ENCODE peak calls at places on chromosomes 12 and 14, in nine cellular contexts. L, P, X, A, D, W, F, C and S are unnamed samples.

GRCh38 chr12:53115891-53116675 is 12.8 kb downstream of the SOAT2 start:
- DNase-seq in L (no peak), P (peak; percentile 53), X (no peak), A (peak; percentile 48), D (peak; percentile 3), W (no peak), F (no peak), C (no peak), S (peak; percentile 80)

GRCh38 chr14:77000340-77001235 is 27.9 kb downstream of the IRF2BPL start:
- DNase-seq in L (peak; percentile 26), P (no peak), X (peak; percentile 79), A (peak; percentile 45), D (no peak), W (peak; percentile 54), F (no peak), C (no peak), S (no peak)

GRCh38 chr12:124759841-124760508 is 103.7 kb downstream of the SCARB1 start:
- DNase-seq in L (no peak), P (no peak), X (no peak), A (peak; percentile 60), D (no peak), W (no peak), F (no peak), C (no peak), S (no peak)

GRCh38 chr12:65715976-65716375 is 108.3 kb upstream of the HMGA2 start:
- DNase-seq in L (no peak), P (no peak), X (no peak), A (no peak), D (no peak), W (no peak), F (no peak), C (no peak), S (no peak)

GRCh38 chr12:105985383-105985782 is 153.4 kb downstream of the NUAK1 start:
- DNase-seq in L (no peak), P (no peak), X (no peak), A (no peak), D (no peak), W (no peak), F (no peak), C (no peak), S (no peak)

GRCh38 chr14:20327005-20327869 is 5.8 kb downstream of the CCNB1IP1 start:
- DNase-seq in L (peak; percentile 19), P (no peak), X (peak; percentile 72), A (no peak), D (no peak), W (no peak), F (peak; percentile 28), C (no peak), S (no peak)

GRCh38 chr12:23707270-23707669 is 242.2 kb downstream of the SOX5 start:
- DNase-seq in L (no peak), P (no peak), X (peak; percentile 35), A (no peak), D (no peak), W (no peak), F (no peak), C (no peak), S (no peak)

GRCh38 chr12:51814311-51815088 is 34.0 kb downstream of the FIGNL2 start:
- DNase-seq in L (peak; percentile 66), P (no peak), X (peak; percentile 66), A (peak; percentile 85), D (peak; percentile 57), W (peak; percentile 49), F (peak; percentile 51), C (peak; percentile 57), S (no peak)

GRCh38 chr12:132766380-132767085 is 4.9 kb upstream of the ANKLE2 start:
- DNase-seq in L (peak; percentile 56), P (no peak), X (peak; percentile 27), A (peak; percentile 86), D (no peak), W (no peak), F (no peak), C (no peak), S (peak; percentile 87)

GRCh38 chr12:2662524-2662923 is 132.2 kb upstream of the FKBP4 start:
- DNase-seq in L (no peak), P (no peak), X (no peak), A (no peak), D (no peak), W (no peak), F (no peak), C (no peak), S (no peak)
- TF ChIP-seq POLR2A in L (no peak), P (no peak), X (no peak), A (no peak), D (no peak), W (no peak), F (no peak), C (no peak), S (no peak)

GRCh38 chr12:88299567-88300101 is 157.5 kb downstream of the TMTC3 start:
- DNase-seq in L (peak; percentile 6), P (no peak), X (peak; percentile 98), A (peak; percentile 24), D (peak; percentile 13), W (no peak), F (no peak), C (peak; percentile 1), S (no peak)
- TF ChIP-seq POLR2A in L (no peak), P (no peak), X (peak; percentile 36), A (no peak), D (no peak), W (no peak), F (no peak), C (no peak), S (no peak)

GRCh38 chr12:93442411-93443340 is 929 bp upstream of the UBE2N start:
- DNase-seq in L (no peak), P (no peak), X (peak; percentile 34), A (no peak), D (no peak), W (no peak), F (no peak), C (no peak), S (no peak)

GRCh38 chr12:93443576-93443975 is 1.8 kb upstream of the UBE2N start:
- DNase-seq in L (no peak), P (no peak), X (no peak), A (no peak), D (no peak), W (no peak), F (no peak), C (no peak), S (no peak)

GRCh38 chr12:93441111-93441616 is 583 bp downstream of the UBE2N start:
- DNase-seq in L (peak; percentile 43), P (no peak), X (peak; percentile 7), A (peak; percentile 42), D (no peak), W (peak; percentile 58), F (peak; percentile 18), C (no peak), S (no peak)

GRCh38 chr12:93440043-93440835 is 1.5 kb downstream of the UBE2N start:
- DNase-seq in L (no peak), P (no peak), X (peak; percentile 34), A (no peak), D (no peak), W (no peak), F (no peak), C (no peak), S (no peak)

GRCh38 chr12:93441617-93442410 is at the start of gene UBE2N:
- DNase-seq in L (peak; percentile 98), P (peak; percentile 98), X (peak; percentile 93), A (peak; percentile 98), D (peak; percentile 93), W (peak; percentile 96), F (peak; percentile 94), C (peak; percentile 78), S (peak; percentile 99)
- TF ChIP-seq POLR2A in L (peak; percentile 78), P (no peak), X (peak; percentile 81), A (no peak), D (peak; percentile 93), W (peak; percentile 60), F (peak; percentile 78), C (peak; percentile 89), S (no peak)

DNA sequence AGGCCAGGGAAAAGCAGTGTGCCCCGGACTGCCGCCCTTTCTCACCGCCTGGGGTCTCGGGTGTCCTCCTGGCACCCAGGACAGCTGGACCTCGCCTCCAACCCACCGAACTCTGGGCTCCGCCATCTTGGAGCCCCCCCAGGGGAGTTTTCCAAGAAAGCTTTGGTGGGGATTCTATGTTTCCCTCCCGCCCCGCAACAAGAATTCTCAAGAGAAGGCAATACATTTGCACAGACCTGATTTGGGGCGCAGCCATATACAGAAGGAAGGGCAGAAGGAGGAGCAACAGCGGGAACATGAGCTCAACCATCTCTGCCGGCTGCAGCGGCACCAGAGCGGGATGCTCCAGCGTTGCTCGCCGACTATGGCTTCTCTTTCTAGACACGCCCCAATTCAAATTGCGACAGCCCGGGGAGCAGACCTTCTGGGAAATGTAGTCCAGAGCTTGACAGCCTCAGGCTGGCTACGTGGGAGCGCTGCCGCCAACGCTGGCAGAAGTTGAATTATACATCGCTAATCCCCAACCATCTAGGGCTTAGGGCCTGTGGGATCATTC is at the start of gene RDH11:
- DNase-seq in L (peak; percentile 92), P (peak; percentile 94), X (peak; percentile 89), A (peak; percentile 90), D (peak; percentile 63), W (peak; percentile 81), F (peak; percentile 86), C (peak; percentile 72), S (peak; percentile 96)
- TF ChIP-seq POLR2A in L (peak; percentile 95), P (no peak), X (peak; percentile 92), A (no peak), D (peak; percentile 82), W (peak; percentile 67), F (peak; percentile 81), C (peak; percentile 92), S (no peak)

GRCh38 chr12:11895421-11896064 is 175.2 kb upstream of the BCL2L14 start:
- DNase-seq in L (no peak), P (no peak), X (no peak), A (no peak), D (no peak), W (no peak), F (no peak), C (no peak), S (no peak)
- TF ChIP-seq POLR2A in L (no peak), P (no peak), X (no peak), A (no peak), D (no peak), W (no peak), F (no peak), C (peak; percentile 45), S (no peak)

GRCh38 chr12:14775652-14776020 is 27.6 kb downstream of the WBP11 start:
- DNase-seq in L (no peak), P (no peak), X (peak; percentile 73), A (no peak), D (no peak), W (no peak), F (no peak), C (no peak), S (no peak)
- TF ChIP-seq POLR2A in L (no peak), P (no peak), X (no peak), A (no peak), D (no peak), W (no peak), F (no peak), C (no peak), S (no peak)